ENCODE peak calls at places on chromosome 20, in seven cellular contexts. U, L, R, Y, T, M and O are unnamed samples.
A peak's percentile ranks its signal among the peaks of the same experiment; 100 is the strongest.

GRCh38 chr20:22403860-22404608 is 180.3 kb downstream of the FOXA2 start:
- DNase-seq in U (no peak), L (no peak), R (no peak), Y (no peak), T (no peak), M (no peak), O (no peak)

GRCh38 chr20:13432126-13432525 is 206.6 kb downstream of the TASP1 start:
- DNase-seq in U (no peak), L (no peak), R (no peak), Y (no peak), T (no peak), M (no peak), O (no peak)

GRCh38 chr20:32848846-32849245 is 9.9 kb upstream of the EFCAB8 start:
- DNase-seq in U (no peak), L (no peak), R (no peak), Y (no peak), T (no peak), M (no peak), O (no peak)

GRCh38 chr20:38278150-38278549 is 17.6 kb upstream of the KIAA1755 start:
- DNase-seq in U (no peak), L (no peak), R (no peak), Y (no peak), T (no peak), M (no peak), O (no peak)

GRCh38 chr20:11895832-11896484 is 21.7 kb upstream of the BTBD3 start:
- DNase-seq in U (no peak), L (no peak), R (no peak), Y (no peak), T (no peak), M (no peak), O (no peak)

GRCh38 chr20:23630392-23630849 is 7.3 kb downstream of the CST3 start:
- DNase-seq in U (no peak), L (no peak), R (no peak), Y (no peak), T (no peak), M (no peak), O (no peak)

GRCh38 chr20:64212750-64213149 is 42.8 kb upstream of the PCMTD2 start:
- DNase-seq in U (peak; percentile 68), L (no peak), R (peak; percentile 73), Y (no peak), T (no peak), M (no peak), O (no peak)

GRCh38 chr20:44552950-44553908 is 29.1 kb upstream of the PKIG start:
- DNase-seq in U (no peak), L (no peak), R (no peak), Y (no peak), T (no peak), M (peak; percentile 74), O (peak; percentile 76)

GRCh38 chr20:35616465-35617396 is 1.1 kb downstream of the SPAG4 start:
- DNase-seq in U (peak; percentile 92), L (no peak), R (peak; percentile 97), Y (peak; percentile 97), T (peak; percentile 78), M (peak; percentile 97), O (peak; percentile 99)

GRCh38 chr20:44610313-44610965 is 28.1 kb downstream of the PKIG start:
- DNase-seq in U (no peak), L (peak; percentile 30), R (no peak), Y (no peak), T (no peak), M (no peak), O (peak; percentile 83)

GRCh38 chr20:43744121-43744520 is 17.3 kb upstream of the GTSF1L start:
- DNase-seq in U (no peak), L (no peak), R (no peak), Y (no peak), T (no peak), M (peak; percentile 59), O (no peak)

GRCh38 chr20:36629719-36630340 is 16.2 kb downstream of the SLA2 start:
- DNase-seq in U (no peak), L (peak; percentile 42), R (no peak), Y (peak; percentile 76), T (peak; percentile 32), M (no peak), O (peak; percentile 62)

GRCh38 chr20:57094171-57094891 is 172.1 kb downstream of the BMP7 start:
- DNase-seq in U (no peak), L (no peak), R (peak; percentile 65), Y (no peak), T (no peak), M (no peak), O (no peak)

GRCh38 chr20:33531047-33531877 is 41.4 kb downstream of the CBFA2T2 start:
- DNase-seq in U (no peak), L (no peak), R (no peak), Y (no peak), T (no peak), M (no peak), O (no peak)

GRCh38 chr20:38092260-38092857 is 58.8 kb downstream of the RPRD1B start:
- DNase-seq in U (no peak), L (no peak), R (no peak), Y (no peak), T (no peak), M (no peak), O (no peak)

GRCh38 chr20:24566656-24567055 is 97.2 kb downstream of the SYNDIG1 start:
- DNase-seq in U (no peak), L (no peak), R (no peak), Y (no peak), T (no peak), M (no peak), O (no peak)

GRCh38 chr20:25452333-25452732 is 44.9 kb downstream of the GINS1 start:
- DNase-seq in U (no peak), L (no peak), R (no peak), Y (no peak), T (no peak), M (no peak), O (no peak)

GRCh38 chr20:48821261-48821910 is 6.4 kb downstream of the PREX1 start:
- DNase-seq in U (no peak), L (peak; percentile 31), R (no peak), Y (no peak), T (no peak), M (no peak), O (no peak)

GRCh38 chr20:58718121-58718563 is 25.5 kb downstream of the NPEPL1 start:
- DNase-seq in U (no peak), L (no peak), R (peak; percentile 51), Y (peak; percentile 61), T (no peak), M (no peak), O (no peak)

GRCh38 chr20:38559764-38560163 is 21.2 kb upstream of the ADIG start:
- DNase-seq in U (no peak), L (no peak), R (no peak), Y (no peak), T (no peak), M (no peak), O (no peak)

GRCh38 chr20:46158476-46158987 is 40.4 kb downstream of the CD40 start:
- DNase-seq in U (no peak), L (no peak), R (no peak), Y (no peak), T (no peak), M (no peak), O (no peak)

GRCh38 chr20:843908-844307 is 10.4 kb downstream of the FAM110A start:
- DNase-seq in U (no peak), L (no peak), R (peak; percentile 72), Y (no peak), T (no peak), M (no peak), O (no peak)

GRCh38 chr20:840858-841567 is 7.5 kb downstream of the FAM110A start:
- DNase-seq in U (no peak), L (no peak), R (peak; percentile 86), Y (peak; percentile 93), T (no peak), M (peak; percentile 51), O (no peak)

GRCh38 chr20:840503-840857 is 7.0 kb downstream of the FAM110A start:
- DNase-seq in U (no peak), L (no peak), R (peak; percentile 60), Y (no peak), T (no peak), M (no peak), O (no peak)

GRCh38 chr20:841568-842546 is 8.3 kb downstream of the FAM110A start:
- DNase-seq in U (no peak), L (no peak), R (peak; percentile 78), Y (peak; percentile 87), T (no peak), M (peak; percentile 77), O (no peak)

DNA sequence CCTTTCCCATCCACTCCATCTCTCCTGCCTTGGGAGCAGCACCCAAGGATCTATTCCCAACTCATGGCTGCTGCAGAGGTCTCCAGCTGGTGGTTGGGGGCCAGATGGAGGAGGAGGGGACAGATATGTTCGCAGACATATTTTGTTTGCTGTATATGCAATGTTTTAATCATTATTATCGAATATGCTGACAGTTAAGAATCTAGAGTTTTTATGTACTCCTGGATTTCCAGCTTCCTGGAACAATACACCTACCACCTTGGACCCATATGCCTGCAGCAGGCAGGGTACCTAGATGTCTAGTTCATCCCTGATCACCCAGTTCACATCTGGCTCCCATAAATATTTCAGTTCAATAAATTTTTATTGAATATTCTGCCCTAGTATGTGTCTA is 9.0 kb downstream of the FAM110A start:
- DNase-seq in U (no peak), L (no peak), R (no peak), Y (no peak), T (no peak), M (no peak), O (no peak)
- H3K4me3 ChIP-seq in U (no peak overlapping the region), L (no peak overlapping the region), R (no peak overlapping the region), Y (peak overlapping the region; percentile 50), T (no peak overlapping the region), M (peak overlapping the region; percentile 77), O (no peak overlapping the region)

GRCh38 chr20:20160513-20160912 is 108.2 kb downstream of the CFAP61 start:
- DNase-seq in U (no peak), L (no peak), R (no peak), Y (no peak), T (no peak), M (no peak), O (no peak)
- H3K4me3 ChIP-seq in U (no peak overlapping the region), L (no peak overlapping the region), R (no peak overlapping the region), Y (no peak overlapping the region), T (no peak overlapping the region), M (no peak overlapping the region), O (no peak overlapping the region)

GRCh38 chr20:62816879-62817873 is at the start of gene COL9A3:
- DNase-seq in U (no peak), L (no peak), R (no peak), Y (no peak), T (no peak), M (no peak), O (no peak)
- H3K4me3 ChIP-seq in U (peak within 1 kb of the TSS; percentile 53), L (no peak within 1 kb of the TSS), R (no peak within 1 kb of the TSS), Y (no peak within 1 kb of the TSS), T (no peak within 1 kb of the TSS), M (no peak within 1 kb of the TSS), O (peak within 1 kb of the TSS; percentile 21)

DNA sequence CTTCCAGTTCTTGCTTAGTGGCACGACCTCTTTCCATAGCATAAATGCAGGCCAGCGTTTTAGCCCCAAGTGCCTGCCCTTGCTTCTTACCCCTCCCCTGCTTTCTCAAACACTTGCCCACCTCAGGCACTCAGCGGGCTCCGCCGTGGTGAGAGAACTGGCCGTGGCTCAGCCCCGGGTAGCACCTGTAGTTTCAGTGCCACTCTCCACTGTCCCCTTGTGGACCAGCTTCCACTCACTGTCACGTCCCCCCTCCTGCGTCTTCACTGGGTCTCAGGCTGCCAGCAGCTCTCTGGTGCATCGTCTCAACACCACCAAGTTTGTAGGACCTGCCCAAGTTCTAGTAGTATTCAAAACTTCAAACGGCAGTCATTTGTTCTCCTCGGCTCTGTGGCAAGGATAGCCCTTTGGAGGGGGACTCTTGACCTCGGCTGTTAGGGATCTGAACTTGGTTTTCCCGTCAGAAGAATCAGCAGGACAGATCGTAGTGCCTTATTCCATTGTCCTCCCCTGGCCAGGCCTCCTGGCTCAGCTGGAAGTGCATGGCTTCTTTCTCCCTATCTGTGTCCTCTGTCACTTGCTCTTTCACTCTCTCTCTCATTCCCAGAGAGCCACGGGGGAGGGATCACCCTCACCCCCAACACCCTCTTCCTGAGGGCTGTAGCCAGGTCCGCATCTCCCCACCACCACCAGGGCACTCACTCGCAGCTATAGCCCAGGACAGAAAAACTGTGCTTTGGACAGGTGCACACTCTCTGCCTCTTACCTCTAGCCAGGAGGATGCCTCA is 44.6 kb downstream of the STK35 start:
- DNase-seq in U (no peak), L (no peak), R (peak; percentile 40), Y (no peak), T (no peak), M (no peak), O (no peak)
- H3K4me3 ChIP-seq in U (peak overlapping the region; percentile 26), L (no peak overlapping the region), R (no peak overlapping the region), Y (no peak overlapping the region), T (no peak overlapping the region), M (no peak overlapping the region), O (no peak overlapping the region)